ENCODE peak calls at places on chromosomes 12 and 14, in five cellular contexts. R, I, N, K and M are unnamed samples.

GRCh38 chr12:53118771-53119300 is 15.6 kb downstream of the SOAT2 start:
- DNase-seq in R (no peak), I (no peak), N (no peak), K (no peak), M (no peak)

GRCh38 chr14:85263916-85264315 is 266.0 kb upstream of the FLRT2 start:
- DNase-seq in R (peak; percentile 58), I (no peak), N (no peak), K (no peak), M (no peak)

GRCh38 chr14:104821229-104821945 is 20.5 kb downstream of the ZBTB42 start:
- DNase-seq in R (no peak), I (no peak), N (no peak), K (no peak), M (no peak)

GRCh38 chr14:28671425-28671824 is 95.2 kb upstream of the FOXG1 start:
- DNase-seq in R (peak; percentile 63), I (no peak), N (no peak), K (no peak), M (no peak)

GRCh38 chr12:112007945-112008344 is 5.0 kb downstream of the TMEM116 start:
- DNase-seq in R (no peak), I (no peak), N (no peak), K (no peak), M (no peak)

GRCh38 chr12:110156766-110157165 is 32.6 kb downstream of the IFT81 start:
- DNase-seq in R (no peak), I (no peak), N (no peak), K (no peak), M (no peak)

GRCh38 chr14:64646103-64646502 is 58.1 kb upstream of the PLEKHG3 start:
- DNase-seq in R (peak; percentile 86), I (no peak), N (peak; percentile 69), K (no peak), M (no peak)

GRCh38 chr14:88140874-88141273 is 135.9 kb downstream of the GPR65 start:
- DNase-seq in R (no peak), I (no peak), N (no peak), K (no peak), M (no peak)

GRCh38 chr14:25537846-25538455 is 488.0 kb upstream of the STXBP6 start:
- DNase-seq in R (peak; percentile 1), I (no peak), N (peak; percentile 3), K (peak; percentile 27), M (no peak)

GRCh38 chr12:24696800-24697199 is 252.1 kb downstream of the BCAT1 start:
- DNase-seq in R (no peak), I (no peak), N (no peak), K (no peak), M (no peak)

GRCh38 chr12:24695657-24696329 is 253.1 kb downstream of the BCAT1 start:
- DNase-seq in R (peak; percentile 22), I (no peak), N (peak; percentile 11), K (no peak), M (no peak)

GRCh38 chr12:24698972-24699371 is 249.9 kb downstream of the BCAT1 start:
- DNase-seq in R (no peak), I (no peak), N (no peak), K (no peak), M (no peak)

GRCh38 chr12:24697769-24698168 is 251.1 kb downstream of the BCAT1 start:
- DNase-seq in R (no peak), I (no peak), N (no peak), K (no peak), M (no peak)

GRCh38 chr12:24697295-24697694 is 251.6 kb downstream of the BCAT1 start:
- DNase-seq in R (no peak), I (no peak), N (no peak), K (no peak), M (no peak)
- H3K9me3 ChIP-seq in R (no peaks in the 10 kb centered on the region), I (no peaks in the 10 kb centered on the region), N (no peaks in the 10 kb centered on the region), K (no peaks in the 10 kb centered on the region), M (no peaks in the 10 kb centered on the region)

GRCh38 chr12:34406996-34407300 is 384.7 kb downstream of the ALG10 start:
- DNase-seq in R (no peak), I (peak; percentile 15), N (no peak), K (no peak), M (no peak)
- H3K9me3 ChIP-seq in R (peaks cover 54% of the 10 kb centered on the region), I (no peaks in the 10 kb centered on the region), N (no peaks in the 10 kb centered on the region), K (peaks cover 51% of the 10 kb centered on the region), M (peaks cover 4% of the 10 kb centered on the region)

GRCh38 chr14:19729763-19730162 is 13.6 kb upstream of the OR4Q3 start:
- DNase-seq in R (no peak), I (no peak), N (no peak), K (no peak), M (no peak)
- H3K9me3 ChIP-seq in R (peaks cover 17% of the 10 kb centered on the region), I (no peaks in the 10 kb centered on the region), N (peaks cover 4% of the 10 kb centered on the region), K (peaks cover 6% of the 10 kb centered on the region), M (no peaks in the 10 kb centered on the region)

GRCh38 chr12:133190176-133190575 is 8.9 kb downstream of the ZNF268 start:
- DNase-seq in R (no peak), I (no peak), N (no peak), K (no peak), M (no peak)
- H3K9me3 ChIP-seq in R (peaks cover 100% of the 10 kb centered on the region), I (peaks cover 26% of the 10 kb centered on the region), N (peaks cover 6% of the 10 kb centered on the region), K (peaks cover 62% of the 10 kb centered on the region), M (peaks cover 59% of the 10 kb centered on the region)

GRCh38 chr14:70448633-70449032 is 3.3 kb upstream of the ADAM21 start:
- DNase-seq in R (peak; percentile 65), I (no peak), N (peak; percentile 55), K (no peak), M (no peak)

GRCh38 chr14:70436867-70437266 is 15.1 kb upstream of the ADAM21 start:
- DNase-seq in R (no peak), I (no peak), N (no peak), K (no peak), M (no peak)

GRCh38 chr14:70441641-70442040 is 10.3 kb upstream of the ADAM21 start:
- DNase-seq in R (no peak), I (no peak), N (no peak), K (no peak), M (no peak)

GRCh38 chr14:70442750-70443149 is 9.2 kb upstream of the ADAM21 start:
- DNase-seq in R (no peak), I (no peak), N (no peak), K (no peak), M (no peak)
- H3K9me3 ChIP-seq in R (peaks cover 26% of the 10 kb centered on the region), I (no peaks in the 10 kb centered on the region), N (no peaks in the 10 kb centered on the region), K (peaks cover 17% of the 10 kb centered on the region), M (peaks cover 5% of the 10 kb centered on the region)

DNA sequence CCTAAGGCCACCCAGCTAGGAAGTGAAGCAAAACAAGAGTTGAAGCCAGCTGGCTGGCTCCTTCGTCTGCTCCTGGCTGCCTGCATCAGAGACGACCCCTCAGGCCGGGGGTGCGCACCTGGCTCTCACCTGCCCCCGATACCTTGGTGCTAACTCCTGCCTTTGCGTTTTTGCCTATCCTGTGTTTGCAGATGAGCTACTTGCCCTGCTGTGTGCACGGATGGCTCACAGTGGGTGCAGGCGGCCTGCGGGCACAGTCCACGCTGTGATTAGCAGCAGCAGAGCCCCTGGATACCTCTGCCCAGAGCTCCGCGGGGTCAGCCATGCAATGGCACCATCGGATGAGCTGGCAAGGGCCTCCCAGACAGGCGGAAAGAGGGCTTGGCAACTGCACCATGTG is 31.2 kb upstream of the FZD10 start:
- DNase-seq in R (no peak), I (no peak), N (no peak), K (no peak), M (no peak)
- H3K9me3 ChIP-seq in R (no peaks in the 10 kb centered on the region), I (no peaks in the 10 kb centered on the region), N (no peaks in the 10 kb centered on the region), K (peaks cover 2% of the 10 kb centered on the region), M (no peaks in the 10 kb centered on the region)

GRCh38 chr12:38157933-38158401 is 158.6 kb upstream of the ALG10B start:
- DNase-seq in R (no peak), I (no peak), N (no peak), K (no peak), M (no peak)
- H3K9me3 ChIP-seq in R (no peaks in the 10 kb centered on the region), I (no peaks in the 10 kb centered on the region), N (no peaks in the 10 kb centered on the region), K (peaks cover 75% of the 10 kb centered on the region), M (no peaks in the 10 kb centered on the region)